ENCODE peak calls at places on chromosomes 6 and 20, in nine cellular contexts. Y is natural killer cell, I is brain microvascular endothelial cell, T is PC-3, G is glutamatergic neuron, Z is fibroblast of lung, D is fibroblast of mammary gland, E is cardiac fibroblast, V is ovary. J is an unnamed sample.
A peak's percentile ranks its signal among the peaks of the same experiment; 100 is the strongest.

GRCh38 chr6:42095066-42095465 is 44.7 kb downstream of the TAF8 start:
- DNase-seq in Y (no peak), I (no peak), T (peak; percentile 21), G (no peak), Z (no peak), D (no peak), E (no peak), V (no peak), J (no peak)

GRCh38 chr6:24905485-24905884 is 30.3 kb downstream of the RIPOR2 start:
- DNase-seq in Y (no peak), I (no peak), T (no peak), G (no peak), Z (no peak), D (peak; percentile 37), E (no peak), V (no peak), J (no peak)

GRCh38 chr6:54856137-54856536 is 9.6 kb downstream of the FAM83B start:
- DNase-seq in Y (no peak), I (no peak), T (no peak), G (no peak), Z (no peak), D (no peak), E (no peak), V (no peak), J (peak; percentile 43)

GRCh38 chr6:34149831-34150400 is 4.0 kb upstream of the GRM4 start:
- DNase-seq in Y (no peak), I (no peak), T (no peak), G (no peak), Z (no peak), D (no peak), E (no peak), V (no peak), J (no peak)

GRCh38 chr6:11971154-11971553 is 41.0 kb upstream of the HIVEP1 start:
- DNase-seq in Y (no peak), I (peak; percentile 94), T (peak; percentile 39), G (no peak), Z (peak; percentile 56), D (peak; percentile 64), E (peak; percentile 87), V (no peak), J (peak; percentile 39)

GRCh38 chr6:131924881-131925474 is 26.2 kb downstream of the CCN2 start:
- DNase-seq in Y (no peak), I (peak; percentile 36), T (peak; percentile 63), G (no peak), Z (peak; percentile 79), D (peak; percentile 67), E (peak; percentile 67), V (no peak), J (no peak)

GRCh38 chr20:59948828-59949720 is 8.9 kb downstream of the FAM217B start:
- DNase-seq in Y (no peak), I (peak; percentile 45), T (peak; percentile 69), G (no peak), Z (peak; percentile 74), D (peak; percentile 70), E (peak; percentile 77), V (no peak), J (no peak)

GRCh38 chr6:150245148-150245547 is 102.3 kb downstream of the PPP1R14C start:
- DNase-seq in Y (no peak), I (no peak), T (no peak), G (no peak), Z (no peak), D (no peak), E (no peak), V (no peak), J (no peak)

GRCh38 chr20:31666258-31667042 is 28.7 kb downstream of the COX4I2 start:
- DNase-seq in Y (peak; percentile 69), I (no peak), T (no peak), G (no peak), Z (peak; percentile 46), D (peak; percentile 65), E (no peak), V (no peak), J (no peak)

GRCh38 chr6:32483968-32484613 is 44.4 kb downstream of the HLA-DRA start:
- DNase-seq in Y (no peak), I (no peak), T (no peak), G (no peak), Z (no peak), D (no peak), E (no peak), V (no peak), J (no peak)

GRCh38 chr20:48903705-48904104 is 17.8 kb upstream of the ARFGEF2 start:
- DNase-seq in Y (no peak), I (no peak), T (no peak), G (no peak), Z (no peak), D (no peak), E (no peak), V (no peak), J (no peak)

GRCh38 chr20:48905322-48905647 is 16.2 kb upstream of the ARFGEF2 start:
- DNase-seq in Y (no peak), I (no peak), T (no peak), G (no peak), Z (no peak), D (no peak), E (no peak), V (no peak), J (no peak)

GRCh38 chr20:48901326-48901725 is 20.2 kb upstream of the ARFGEF2 start:
- DNase-seq in Y (no peak), I (no peak), T (no peak), G (no peak), Z (no peak), D (no peak), E (no peak), V (no peak), J (no peak)

GRCh38 chr20:48906221-48906877 is 15.2 kb upstream of the ARFGEF2 start:
- DNase-seq in Y (no peak), I (no peak), T (peak; percentile 12), G (no peak), Z (no peak), D (no peak), E (no peak), V (no peak), J (no peak)

DNA sequence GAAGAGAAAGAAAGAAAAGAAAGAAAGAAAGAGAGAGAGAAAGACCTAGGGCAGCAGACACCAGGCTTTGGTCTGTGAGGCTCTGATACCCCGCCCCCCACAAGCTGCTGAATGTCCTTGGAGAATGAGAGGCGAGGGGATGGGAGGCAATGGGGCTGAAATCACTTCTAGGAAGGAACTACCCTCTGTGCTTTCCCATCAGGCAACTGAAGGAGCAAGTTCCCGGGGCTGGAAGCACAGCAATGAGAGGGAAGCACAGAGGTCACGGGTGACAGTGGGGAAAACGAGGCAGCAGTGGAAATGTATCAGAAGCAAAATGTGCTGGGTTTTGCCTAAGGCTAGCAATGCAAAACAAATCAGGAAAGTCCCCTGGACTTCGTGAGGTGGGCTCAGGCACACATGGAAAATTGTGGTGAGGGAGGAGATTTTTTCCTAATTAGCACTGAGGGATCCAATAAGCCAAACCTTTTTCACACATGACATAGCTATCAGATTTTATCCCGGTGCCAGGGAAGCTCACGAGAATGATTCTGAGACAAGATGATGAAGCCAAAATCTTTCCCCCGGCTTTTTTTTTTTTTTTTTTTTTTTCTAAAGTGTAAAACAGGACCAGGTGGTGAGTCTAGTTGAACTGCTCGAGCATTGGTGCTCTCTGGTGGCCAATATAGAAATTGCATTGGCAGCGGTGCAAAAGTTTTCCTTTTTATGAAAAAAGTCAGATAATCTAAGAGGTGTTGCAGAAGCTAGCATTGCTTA is 16.8 kb upstream of the ARFGEF2 start:
- DNase-seq in Y (peak; percentile 60), I (peak; percentile 67), T (peak; percentile 93), G (peak; percentile 70), Z (peak; percentile 75), D (peak; percentile 69), E (peak; percentile 81), V (peak; percentile 61), J (peak; percentile 26)
- TF ChIP-seq CTCF in Y (peak; percentile 87), I (peak; percentile 79), T (peak; percentile 95), G (peak; percentile 88), Z (peak; percentile 83), D (peak; percentile 82), E (peak; percentile 83), V (peak; percentile 46), J (peak; percentile 82)

GRCh38 chr6:122610690-122611455 is 668 bp downstream of the PKIB start:
- DNase-seq in Y (no peak), I (no peak), T (peak; percentile 69), G (peak; percentile 28), Z (peak; percentile 37), D (peak; percentile 13), E (peak; percentile 3), V (no peak), J (no peak)

GRCh38 chr6:122615409-122615808 is 5.2 kb downstream of the PKIB start:
- DNase-seq in Y (no peak), I (no peak), T (no peak), G (no peak), Z (no peak), D (no peak), E (no peak), V (no peak), J (no peak)

GRCh38 chr6:122614303-122614702 is 4.1 kb downstream of the PKIB start:
- DNase-seq in Y (no peak), I (no peak), T (no peak), G (no peak), Z (no peak), D (no peak), E (no peak), V (no peak), J (no peak)

GRCh38 chr6:122612838-122613237 is 2.6 kb downstream of the PKIB start:
- DNase-seq in Y (no peak), I (no peak), T (no peak), G (no peak), Z (no peak), D (no peak), E (no peak), V (no peak), J (no peak)

GRCh38 chr6:122609881-122610689 is at the start of gene PKIB:
- DNase-seq in Y (no peak), I (peak; percentile 37), T (peak; percentile 82), G (peak; percentile 84), Z (peak; percentile 67), D (peak; percentile 53), E (peak; percentile 54), V (peak; percentile 25), J (peak; percentile 22)
- TF ChIP-seq CTCF in Y (no peak), I (peak; percentile 54), T (peak; percentile 28), G (no peak), Z (peak; percentile 32), D (no peak), E (peak; percentile 27), V (no peak), J (peak; percentile 80)

GRCh38 chr6:80714513-80714912 is 608.0 kb downstream of the BCKDHB start:
- DNase-seq in Y (no peak), I (no peak), T (no peak), G (no peak), Z (no peak), D (no peak), E (no peak), V (no peak), J (no peak)
- TF ChIP-seq CTCF in Y (no peak), I (no peak), T (no peak), G (no peak), Z (no peak), D (no peak), E (no peak), V (no peak), J (no peak)

GRCh38 chr6:91340998-91341397 is 754.1 kb upstream of the MAP3K7 start:
- DNase-seq in Y (no peak), I (no peak), T (no peak), G (no peak), Z (no peak), D (no peak), E (no peak), V (no peak), J (no peak)

GRCh38 chr6:91341473-91341872 is 754.6 kb upstream of the MAP3K7 start:
- DNase-seq in Y (no peak), I (no peak), T (no peak), G (no peak), Z (no peak), D (no peak), E (no peak), V (no peak), J (no peak)

GRCh38 chr6:91337967-91338366 is 751.1 kb upstream of the MAP3K7 start:
- DNase-seq in Y (no peak), I (no peak), T (no peak), G (no peak), Z (no peak), D (no peak), E (no peak), V (no peak), J (no peak)
- TF ChIP-seq CTCF in Y (no peak), I (peak; percentile 34), T (peak; percentile 34), G (peak; percentile 83), Z (peak; percentile 29), D (peak; percentile 20), E (peak; percentile 16), V (no peak), J (no peak)